ENCODE peak calls at places on chromosomes 3 and 15, in eight cellular contexts. D is GM12878; K is PC-3; A is kidney tubule cell; N is RWPE1; H is GM12864; M is DMS 273 treated with DMSO at 0.1 percent for 48 hours; Q is naive thymus-derived CD8-positive, alpha-beta T cell. B is an unnamed sample.

GRCh38 chr15:50854594-50855490 is 53.6 kb upstream of the AP4E1 start:
- DNase-seq in Q (no peak), M (no peak), N (peak), K (no peak), A (peak), D (peak), H (peak), B (no peak)

GRCh38 chr15:57150066-57150865 is 226.0 kb upstream of the CGNL1 start:
- DNase-seq in H (no peak), M (no peak), A (peak), N (no peak), Q (no peak), D (no peak), K (no peak), B (no peak)

GRCh38 chr3:181936774-181937173 is 225.0 kb downstream of the SOX2 start:
- DNase-seq in Q (no peak), N (no peak), M (no peak), H (no peak), K (no peak), A (no peak), D (no peak), B (no peak)

GRCh38 chr15:31227954-31228542 is 98.6 kb upstream of the KLF13 start:
- DNase-seq in A (no peak), M (no peak), D (no peak), Q (no peak), H (no peak), K (no peak), N (no peak), B (no peak)

GRCh38 chr3:3862534-3862933 is 63.3 kb downstream of the LRRN1 start:
- DNase-seq in K (no peak), M (no peak), A (no peak), Q (no peak), N (no peak), H (no peak), D (no peak), B (no peak)

GRCh38 chr3:8576841-8577553 is 67.6 kb downstream of the SSUH2 start:
- DNase-seq in M (no peak), D (no peak), N (no peak), Q (no peak), H (no peak), K (no peak), A (no peak), B (no peak)

GRCh38 chr3:4976109-4976508 is 3.1 kb upstream of the BHLHE40 start:
- DNase-seq in Q (no peak), M (peak), N (no peak), A (peak), H (no peak), D (no peak), K (peak), B (no peak)

GRCh38 chr3:35659808-35660207 is 20.5 kb downstream of the ARPP21 start:
- DNase-seq in A (peak), K (peak), N (no peak), H (no peak), M (no peak), Q (no peak), D (no peak), B (no peak)

GRCh38 chr15:71114887-71115566 is at the start of gene THSD4:
- DNase-seq in Q (peak), H (no peak), D (no peak), A (peak), K (peak), M (peak), N (peak), B (no peak)

GRCh38 chr15:52879862-52880261 is 89.7 kb upstream of the ONECUT1 start:
- DNase-seq in A (no peak), Q (no peak), H (no peak), K (no peak), N (no peak), M (no peak), D (no peak), B (no peak)

GRCh38 chr3:89212614-89213013 is 105.2 kb downstream of the EPHA3 start:
- DNase-seq in H (no peak), N (no peak), Q (no peak), D (no peak), K (no peak), A (no peak), M (no peak), B (no peak)

GRCh38 chr3:11154953-11155325 is 646 bp downstream of the HRH1 start:
- DNase-seq in N (peak), Q (no peak), M (no peak), H (no peak), D (no peak), K (no peak), A (peak), B (no peak)

GRCh38 chr3:159418571-159419526 is 569.8 kb upstream of the IL12A start:
- DNase-seq in D (no peak), M (no peak), N (peak), K (peak), A (peak), Q (no peak), H (no peak), B (no peak)

GRCh38 chr3:111326144-111326995 is 215.6 kb upstream of the CD96 start:
- DNase-seq in N (no peak), M (no peak), A (peak), H (no peak), Q (no peak), D (no peak), K (peak), B (no peak)